ENCODE peak calls at places on chromosome 21, in seven cellular contexts. W is fibroblast of the aortic adventitia, M is choroid plexus epithelial cell, U is transverse colon, J is colonic mucosa, B is Peyer's patch, I is AG10803. R is an unnamed sample.

GRCh38 chr21:44383216-44383615 is 29.8 kb downstream of the TRPM2 start:
- DNase-seq in W (no peak), M (no peak), U (no peak), J (no peak), B (no peak), I (no peak), R (no peak)

GRCh38 chr21:31180256-31181088 is 142.2 kb upstream of the KRTAP19-8 start:
- DNase-seq in W (peak), M (peak), U (no peak), J (no peak), B (no peak), I (peak), R (peak)

GRCh38 chr21:35244514-35244913 is 195.4 kb upstream of the RUNX1 start:
- DNase-seq in W (peak), M (peak), U (no peak), J (no peak), B (no peak), I (peak), R (peak)

GRCh38 chr21:35637431-35637830 is 422.9 kb downstream of the SETD4 start:
- DNase-seq in W (peak), M (peak), U (no peak), J (no peak), B (no peak), I (peak), R (peak)

GRCh38 chr21:30620522-30620921 is at the start of gene KRTAP20-4:
- DNase-seq in W (no peak), M (no peak), U (no peak), J (no peak), B (no peak), I (no peak), R (no peak)

GRCh38 chr21:29148535-29148934 is 18.1 kb downstream of the MAP3K7CL start:
- DNase-seq in W (peak), M (peak), U (no peak), J (no peak), B (no peak), I (peak), R (no peak)

GRCh38 chr21:17118638-17119384 is 394.0 kb upstream of the CXADR start:
- DNase-seq in W (no peak), M (no peak), U (no peak), J (no peak), B (no peak), I (no peak), R (no peak)

GRCh38 chr21:20779321-20779720 is 218.9 kb upstream of the NCAM2 start:
- DNase-seq in W (no peak), M (no peak), U (no peak), J (no peak), B (no peak), I (no peak), R (no peak)

GRCh38 chr21:38912355-38912619 is 106.6 kb downstream of the ETS2 start:
- DNase-seq in W (peak), M (no peak), U (no peak), J (peak), B (no peak), I (no peak), R (no peak)

GRCh38 chr21:34889287-34889536 is 159.9 kb downstream of the RUNX1 start:
- DNase-seq in W (peak), M (peak), U (peak), J (peak), B (peak), I (peak), R (peak)

GRCh38 chr21:33844104-33844889 is 71.3 kb downstream of the ATP5PO start:
- DNase-seq in W (peak), M (no peak), U (no peak), J (no peak), B (no peak), I (peak), R (no peak)

GRCh38 chr21:39674794-39675193 is 62.1 kb downstream of the B3GALT5 start:
- DNase-seq in W (no peak), M (no peak), U (peak), J (no peak), B (no peak), I (no peak), R (no peak)

GRCh38 chr21:28833181-28833580 is 159.5 kb downstream of the LTN1 start:
- DNase-seq in W (no peak), M (no peak), U (no peak), J (no peak), B (no peak), I (peak), R (peak)

GRCh38 chr21:39612233-39613028 is at the start of gene B3GALT5:
- DNase-seq in W (no peak), M (peak), U (peak), J (peak), B (no peak), I (peak), R (no peak)

GRCh38 chr21:34135330-34135729 is 62.0 kb downstream of the MRPS6 start:
- DNase-seq in W (no peak), M (no peak), U (no peak), J (no peak), B (no peak), I (no peak), R (no peak)

GRCh38 chr21:33587792-33588484 is 546 bp downstream of the DONSON start:
- DNase-seq in W (peak), M (peak), U (peak), J (peak), B (peak), I (peak), R (peak)

GRCh38 chr21:38937286-38937790 is 131.6 kb downstream of the ETS2 start:
- DNase-seq in W (no peak), M (peak), U (no peak), J (no peak), B (no peak), I (no peak), R (no peak)

GRCh38 chr21:38140192-38140905 is 116.4 kb upstream of the KCNJ15 start:
- DNase-seq in W (peak), M (peak), U (no peak), J (no peak), B (no peak), I (peak), R (peak)

GRCh38 chr21:25561668-25562641 is 45.3 kb downstream of the MRPL39 start:
- DNase-seq in W (peak), M (peak), U (peak), J (peak), B (peak), I (peak), R (peak)

GRCh38 chr21:35384375-35384774 is 335.3 kb upstream of the RUNX1 start:
- DNase-seq in W (no peak), M (no peak), U (no peak), J (no peak), B (no peak), I (no peak), R (no peak)

GRCh38 chr21:38759286-38759872 is 46.4 kb upstream of the ETS2 start:
- DNase-seq in W (peak), M (no peak), U (no peak), J (no peak), B (no peak), I (no peak), R (no peak)

GRCh38 chr21:17386498-17386897 is 126.3 kb upstream of the CXADR start:
- DNase-seq in W (no peak), M (no peak), U (no peak), J (no peak), B (no peak), I (no peak), R (no peak)

GRCh38 chr21:36700961-36701911 is 2.3 kb downstream of the SIM2 start:
- DNase-seq in W (no peak), M (no peak), U (no peak), J (no peak), B (no peak), I (no peak), R (no peak)
- H3K4me3 ChIP-seq in W (peak), M (no peak), U (peak), J (peak), B (peak), I (peak), R (peak)

GRCh38 chr21:26884436-26884835 is 39.2 kb upstream of the ADAMTS1 start:
- DNase-seq in W (no peak), M (no peak), U (no peak), J (no peak), B (no peak), I (no peak), R (no peak)

GRCh38 chr21:26883768-26884167 is 38.6 kb upstream of the ADAMTS1 start:
- DNase-seq in W (peak), M (peak), U (no peak), J (no peak), B (no peak), I (peak), R (no peak)

GRCh38 chr21:26877015-26877414 is 31.8 kb upstream of the ADAMTS1 start:
- DNase-seq in W (no peak), M (no peak), U (no peak), J (no peak), B (no peak), I (no peak), R (no peak)

GRCh38 chr21:26887241-26887640 is 42.0 kb upstream of the ADAMTS1 start:
- DNase-seq in W (peak), M (peak), U (no peak), J (no peak), B (no peak), I (peak), R (no peak)

DNA sequence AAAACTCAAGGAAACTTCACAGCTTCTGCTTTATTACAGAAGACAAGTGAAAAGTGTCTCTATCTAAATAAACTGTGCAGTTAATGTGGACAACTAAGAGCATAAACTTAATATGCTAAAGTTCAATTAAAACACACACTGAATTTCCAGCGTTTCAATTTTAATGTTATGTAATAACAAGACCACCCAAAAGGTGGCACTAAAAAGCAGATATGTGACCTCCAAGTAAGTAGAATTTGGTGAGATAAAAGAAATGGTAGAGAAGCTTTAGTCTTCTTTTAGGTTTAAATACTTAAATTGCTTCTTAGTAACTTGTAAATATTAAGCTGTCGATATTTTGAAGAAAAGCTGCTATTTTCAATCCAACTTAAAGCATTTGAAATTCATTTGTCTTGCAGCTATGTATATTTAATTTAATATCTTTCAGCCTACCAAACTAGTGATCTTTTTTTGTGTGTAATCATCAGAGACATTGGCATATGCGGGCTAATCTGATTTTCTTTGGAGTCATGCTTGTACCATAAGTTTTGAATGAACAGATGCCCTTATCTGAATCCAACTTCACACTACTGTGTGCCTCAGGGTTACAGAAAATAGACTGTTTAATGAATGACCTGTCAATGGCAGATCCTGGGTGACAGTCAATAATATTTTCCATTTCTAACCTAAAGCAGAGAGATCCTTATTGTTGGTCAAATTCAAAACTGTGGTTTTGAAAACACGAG is 36.5 kb upstream of the ADAMTS1 start:
- DNase-seq in W (peak), M (peak), U (no peak), J (no peak), B (no peak), I (peak), R (peak)
- TF ChIP-seq CTCF in W (peak), M (peak), U (no peak), J (no peak), B (no peak), I (peak), R (no peak)

GRCh38 chr21:42404534-42404933 is 832 bp downstream of the UBASH3A start:
- DNase-seq in W (no peak), M (no peak), U (no peak), J (no peak), B (no peak), I (no peak), R (no peak)
- H3K4me3 ChIP-seq in W (no peak), M (no peak), U (no peak), J (peak), B (peak), I (no peak), R (no peak)

DNA sequence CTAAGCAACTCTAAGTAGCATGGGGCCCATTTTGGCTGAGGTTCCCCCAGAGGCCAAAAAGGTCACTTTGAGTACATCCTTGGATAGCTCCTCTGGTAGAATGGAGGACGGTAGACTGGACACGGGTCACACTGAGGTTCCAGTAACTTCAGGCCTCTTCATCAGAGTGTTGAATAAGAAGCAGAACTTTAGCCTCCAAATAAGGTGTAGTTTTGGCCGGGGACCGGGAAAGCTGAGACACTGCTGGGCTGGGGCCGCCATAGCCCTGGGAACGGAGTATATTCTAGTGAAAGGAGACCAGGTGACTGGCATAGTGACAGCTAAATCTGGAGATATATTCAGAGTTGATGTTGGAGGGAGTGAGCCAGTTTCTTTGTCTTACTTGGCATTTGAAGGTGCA is 84.0 kb downstream of the EVA1C start:
- DNase-seq in W (no peak), M (no peak), U (no peak), J (no peak), B (no peak), I (no peak), R (no peak)
- TF ChIP-seq CTCF in W (no peak), M (no peak), U (no peak), J (no peak), B (no peak), I (no peak), R (no peak)

GRCh38 chr21:45555251-45555556 is 13.0 kb upstream of the SLC19A1 start:
- DNase-seq in W (no peak), M (no peak), U (no peak), J (no peak), B (no peak), I (no peak), R (no peak)

GRCh38 chr21:45556645-45557601 is 14.7 kb upstream of the SLC19A1 start:
- DNase-seq in W (peak), M (no peak), U (no peak), J (no peak), B (no peak), I (no peak), R (no peak)

GRCh38 chr21:45554477-45555175 is 12.4 kb upstream of the SLC19A1 start:
- DNase-seq in W (peak), M (peak), U (peak), J (peak), B (peak), I (peak), R (peak)

GRCh38 chr21:45556302-45556644 is 14.0 kb upstream of the SLC19A1 start:
- DNase-seq in W (no peak), M (no peak), U (no peak), J (no peak), B (no peak), I (no peak), R (no peak)

GRCh38 chr21:45555557-45556301 is 13.5 kb upstream of the SLC19A1 start:
- DNase-seq in W (peak), M (peak), U (peak), J (peak), B (peak), I (peak), R (peak)
- H3K4me3 ChIP-seq in W (no peak), M (peak), U (peak), J (peak), B (peak), I (peak), R (peak)

R was measured in bronchial epithelial cell.